ENCODE peak calls at places on chromosomes 13 and 19, in six cellular contexts. One of them, this sample, is unnamed.
A peak's percentile ranks its signal among the peaks of the same experiment; 100 is the strongest.

GRCh38 chr13:31350560-31350959 is 150.8 kb downstream of the B3GLCT start:
- DNase-seq in choroid plexus epithelial cell: no peak
- DNase-seq in cardiac fibroblast: no peak
- DNase-seq in H54: no peak
- DNase-seq in mucosa of gallbladder: no peak
- DNase-seq in brain microvascular endothelial cell: no peak
- DNase-seq in this sample: no peak

GRCh38 chr13:50989476-50989875 is 79.9 kb downstream of the RNASEH2B start:
- DNase-seq in H54: no peak
- DNase-seq in brain microvascular endothelial cell: no peak
- DNase-seq in cardiac fibroblast: peak; percentile 46
- DNase-seq in mucosa of gallbladder: no peak
- DNase-seq in choroid plexus epithelial cell: peak; percentile 50
- DNase-seq in this sample: no peak

GRCh38 chr13:30880151-30880551 is 25.9 kb upstream of the MEDAG start:
- DNase-seq in choroid plexus epithelial cell: peak; percentile 64
- DNase-seq in brain microvascular endothelial cell: peak; percentile 16
- DNase-seq in H54: no peak
- DNase-seq in mucosa of gallbladder: no peak
- DNase-seq in cardiac fibroblast: peak; percentile 48
- DNase-seq in this sample: no peak

GRCh38 chr19:50252111-50252886 is 48.9 kb downstream of the MYH14 start:
- DNase-seq in choroid plexus epithelial cell: peak; percentile 13
- DNase-seq in mucosa of gallbladder: no peak
- DNase-seq in cardiac fibroblast: peak; percentile 13
- DNase-seq in H54: peak; percentile 47
- DNase-seq in brain microvascular endothelial cell: peak; percentile 16
- DNase-seq in this sample: peak; percentile 21

GRCh38 chr19:33814181-33815165 is 17.8 kb downstream of the KCTD15 start:
- DNase-seq in choroid plexus epithelial cell: peak; percentile 48
- DNase-seq in H54: no peak
- DNase-seq in brain microvascular endothelial cell: no peak
- DNase-seq in mucosa of gallbladder: no peak
- DNase-seq in cardiac fibroblast: no peak
- DNase-seq in this sample: no peak

GRCh38 chr19:15124572-15125231 is 17.5 kb downstream of the SYDE1 start:
- DNase-seq in cardiac fibroblast: no peak
- DNase-seq in H54: no peak
- DNase-seq in brain microvascular endothelial cell: no peak
- DNase-seq in choroid plexus epithelial cell: no peak
- DNase-seq in mucosa of gallbladder: peak; percentile 32
- DNase-seq in this sample: peak; percentile 6

GRCh38 chr13:50386527-50387123 is 371.4 kb downstream of the KCNRG start:
- DNase-seq in choroid plexus epithelial cell: peak; percentile 78
- DNase-seq in H54: no peak
- DNase-seq in cardiac fibroblast: peak; percentile 54
- DNase-seq in brain microvascular endothelial cell: peak; percentile 40
- DNase-seq in mucosa of gallbladder: no peak
- DNase-seq in this sample: no peak

GRCh38 chr19:11018179-11018578 is 57.3 kb downstream of the SMARCA4 start:
- DNase-seq in choroid plexus epithelial cell: no peak
- DNase-seq in H54: no peak
- DNase-seq in cardiac fibroblast: no peak
- DNase-seq in mucosa of gallbladder: peak; percentile 17
- DNase-seq in brain microvascular endothelial cell: no peak
- DNase-seq in this sample: no peak

GRCh38 chr13:113929628-113930615 is 44.0 kb downstream of the C13orf46 start:
- DNase-seq in brain microvascular endothelial cell: no peak
- DNase-seq in mucosa of gallbladder: no peak
- DNase-seq in choroid plexus epithelial cell: no peak
- DNase-seq in H54: no peak
- DNase-seq in cardiac fibroblast: no peak
- DNase-seq in this sample: no peak

GRCh38 chr13:29929062-29929847 is 78.8 kb upstream of the UBL3 start:
- DNase-seq in mucosa of gallbladder: no peak
- DNase-seq in H54: no peak
- DNase-seq in cardiac fibroblast: no peak
- DNase-seq in choroid plexus epithelial cell: no peak
- DNase-seq in brain microvascular endothelial cell: no peak
- DNase-seq in this sample: no peak

GRCh38 chr13:34577051-34577450 is 365.0 kb upstream of the NBEA start:
- DNase-seq in cardiac fibroblast: peak; percentile 37
- DNase-seq in H54: no peak
- DNase-seq in mucosa of gallbladder: no peak
- DNase-seq in choroid plexus epithelial cell: peak; percentile 38
- DNase-seq in brain microvascular endothelial cell: peak; percentile 27
- DNase-seq in this sample: no peak

GRCh38 chr13:75400775-75401174 is 81.2 kb downstream of the TBC1D4 start:
- DNase-seq in mucosa of gallbladder: no peak
- DNase-seq in H54: no peak
- DNase-seq in choroid plexus epithelial cell: no peak
- DNase-seq in brain microvascular endothelial cell: no peak
- DNase-seq in cardiac fibroblast: no peak
- DNase-seq in this sample: no peak

GRCh38 chr19:17706750-17707181 is 12.5 kb upstream of the MAP1S start:
- DNase-seq in choroid plexus epithelial cell: peak; percentile 58
- DNase-seq in mucosa of gallbladder: no peak
- DNase-seq in H54: no peak
- DNase-seq in brain microvascular endothelial cell: peak; percentile 60
- DNase-seq in cardiac fibroblast: peak; percentile 54
- DNase-seq in this sample: no peak

GRCh38 chr19:42480335-42481095 is 37.8 kb upstream of the CXCL17 start:
- DNase-seq in H54: peak; percentile 47
- DNase-seq in choroid plexus epithelial cell: peak; percentile 47
- DNase-seq in brain microvascular endothelial cell: peak; percentile 50
- DNase-seq in mucosa of gallbladder: peak; percentile 18
- DNase-seq in cardiac fibroblast: peak; percentile 52
- DNase-seq in this sample: peak; percentile 62

GRCh38 chr19:55488986-55489710 is 912 bp downstream of the SSC5D start:
- DNase-seq in H54: no peak
- DNase-seq in cardiac fibroblast: no peak
- DNase-seq in mucosa of gallbladder: no peak
- DNase-seq in choroid plexus epithelial cell: no peak
- DNase-seq in brain microvascular endothelial cell: no peak
- DNase-seq in this sample: no peak

GRCh38 chr13:60329221-60329983 is 67.6 kb upstream of the TDRD3 start:
- DNase-seq in choroid plexus epithelial cell: peak; percentile 70
- DNase-seq in brain microvascular endothelial cell: peak; percentile 43
- DNase-seq in mucosa of gallbladder: peak; percentile 16
- DNase-seq in H54: peak; percentile 13
- DNase-seq in cardiac fibroblast: peak; percentile 48
- DNase-seq in this sample: peak; percentile 19

GRCh38 chr13:41418751-41419150 is 38.6 kb upstream of the RGCC start:
- DNase-seq in choroid plexus epithelial cell: no peak
- DNase-seq in brain microvascular endothelial cell: no peak
- DNase-seq in H54: no peak
- DNase-seq in cardiac fibroblast: no peak
- DNase-seq in mucosa of gallbladder: no peak
- DNase-seq in this sample: no peak

GRCh38 chr13:52361225-52361624 is 44.7 kb downstream of the THSD1 start:
- DNase-seq in choroid plexus epithelial cell: no peak
- DNase-seq in H54: no peak
- DNase-seq in cardiac fibroblast: no peak
- DNase-seq in brain microvascular endothelial cell: no peak
- DNase-seq in mucosa of gallbladder: no peak
- DNase-seq in this sample: no peak

GRCh38 chr19:55082023-55082851 is 6.6 kb downstream of the EPS8L1 start:
- DNase-seq in H54: peak; percentile 89
- DNase-seq in brain microvascular endothelial cell: peak; percentile 57
- DNase-seq in cardiac fibroblast: peak; percentile 61
- DNase-seq in choroid plexus epithelial cell: peak; percentile 68
- DNase-seq in mucosa of gallbladder: no peak
- DNase-seq in this sample: no peak

GRCh38 chr13:89687066-89687465 is 1660.4 kb upstream of the MIR17HG start:
- DNase-seq in cardiac fibroblast: no peak
- DNase-seq in H54: no peak
- DNase-seq in mucosa of gallbladder: no peak
- DNase-seq in brain microvascular endothelial cell: no peak
- DNase-seq in choroid plexus epithelial cell: peak; percentile 16
- DNase-seq in this sample: no peak

GRCh38 chr19:18252370-18252717 is 21.9 kb downstream of the IQCN start:
- DNase-seq in brain microvascular endothelial cell: no peak
- DNase-seq in mucosa of gallbladder: no peak
- DNase-seq in cardiac fibroblast: no peak
- DNase-seq in choroid plexus epithelial cell: no peak
- DNase-seq in H54: no peak
- DNase-seq in this sample: no peak

This sample was measured in Calu3.